ENCODE peak calls at places on chromosomes 16 and 17, in four cellular contexts. Z, I, J and X are unnamed samples.

GRCh38 chr17:80123791-80124190 is 22.4 kb downstream of the GAA start:
- DNase-seq in J (no peak), Z (no peak), I (no peak), X (peak)

GRCh38 chr17:63286254-63286653 is 159.9 kb downstream of the CYB561 start:
- DNase-seq in J (no peak), Z (no peak), I (no peak), X (no peak)

GRCh38 chr17:752002-752619 is at the start of gene GEMIN4:
- DNase-seq in J (peak), I (peak), Z (peak), X (peak)

GRCh38 chr16:88922114-88922825 is 54.7 kb downstream of the CBFA2T3 start:
- DNase-seq in Z (peak), J (peak), I (peak), X (peak)

GRCh38 chr17:73546770-73547345 is 97.4 kb downstream of the SDK2 start:
- DNase-seq in Z (no peak), I (peak), J (no peak), X (no peak)

GRCh38 chr16:70610273-70611223 is 35.8 kb upstream of the IL34 start:
- DNase-seq in J (no peak), Z (peak), I (no peak), X (no peak)

GRCh38 chr16:86991679-86992078 is 325.5 kb downstream of the C16orf95 start:
- DNase-seq in Z (no peak), I (no peak), J (no peak), X (no peak)

GRCh38 chr16:53055603-53056527 is 1.1 kb downstream of the CHD9 start:
- DNase-seq in Z (no peak), J (no peak), I (peak), X (peak)

GRCh38 chr17:34570491-34570890 is 8.9 kb upstream of the TMEM132E start:
- DNase-seq in I (no peak), J (no peak), Z (no peak), X (no peak)

GRCh38 chr17:63311416-63311937 is 134.6 kb downstream of the CYB561 start:
- DNase-seq in J (no peak), Z (no peak), I (no peak), X (no peak)

GRCh38 chr16:55120408-55120807 is 189.7 kb downstream of the IRX5 start:
- DNase-seq in I (no peak), J (no peak), Z (no peak), X (no peak)

GRCh38 chr17:78785663-78786057 is 3.6 kb upstream of the CYTH1 start:
- DNase-seq in J (no peak), I (no peak), Z (no peak), X (no peak)

GRCh38 chr17:45052052-45052772 is 780 bp upstream of the DCAKD start:
- DNase-seq in I (peak), J (no peak), Z (peak), X (no peak)

GRCh38 chr17:1398900-1399299 is 1.1 kb downstream of the YWHAE start:
- DNase-seq in I (no peak), J (no peak), Z (no peak), X (peak)

GRCh38 chr16:4273858-4274291 is 1.1 kb upstream of the TFAP4 start:
- DNase-seq in Z (peak), J (peak), I (peak), X (peak)

GRCh38 chr17:47686276-47686635 is 7.7 kb upstream of the TBKBP1 start:
- DNase-seq in I (no peak), J (no peak), Z (no peak), X (no peak)

GRCh38 chr17:81099888-81100287 is 64.9 kb downstream of the BAIAP2 start:
- DNase-seq in J (no peak), I (no peak), Z (no peak), X (no peak)

GRCh38 chr16:7405166-7405565 is 72.5 kb downstream of the RBFOX1 start:
- DNase-seq in J (peak), Z (no peak), I (no peak), X (no peak)
- TF ChIP-seq CTCF in J (peak), Z (peak), I (no peak), X (no peak)

GRCh38 chr16:14309001-14309886 is 238.1 kb downstream of the MRTFB start:
- DNase-seq in Z (no peak), J (no peak), I (peak), X (no peak)

GRCh38 chr16:14308357-14308723 is 237.2 kb downstream of the MRTFB start:
- DNase-seq in Z (no peak), I (no peak), J (no peak), X (no peak)

GRCh38 chr16:14307623-14308356 is 236.7 kb downstream of the MRTFB start:
- DNase-seq in I (no peak), Z (no peak), J (peak), X (peak)

GRCh38 chr16:14310519-14310991 is 239.4 kb downstream of the MRTFB start:
- DNase-seq in Z (no peak), I (peak), J (no peak), X (no peak)

DNA sequence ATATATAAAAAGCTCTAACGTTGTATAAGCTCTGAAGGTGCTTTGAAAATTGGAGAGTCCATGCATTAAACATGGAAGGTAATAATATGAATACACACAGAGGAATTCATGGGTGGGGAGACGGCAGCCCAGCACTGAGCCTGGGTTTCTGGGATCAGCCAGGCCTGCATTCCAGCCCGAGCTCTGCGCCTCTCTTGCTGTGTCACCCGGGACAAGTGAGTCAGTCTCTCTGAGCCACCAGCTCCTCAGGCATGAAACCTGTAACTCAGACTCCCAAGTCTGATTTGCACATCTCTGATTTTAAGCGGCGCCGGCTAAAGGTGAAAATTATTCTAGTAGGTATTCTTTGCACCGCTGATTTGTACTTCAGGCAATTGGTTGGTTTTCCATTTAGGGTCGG is 238.8 kb downstream of the MRTFB start:
- DNase-seq in J (no peak), Z (no peak), I (no peak), X (peak)
- H3K4me3 ChIP-seq in J (no peak), Z (no peak), I (no peak), X (no peak)

DNA sequence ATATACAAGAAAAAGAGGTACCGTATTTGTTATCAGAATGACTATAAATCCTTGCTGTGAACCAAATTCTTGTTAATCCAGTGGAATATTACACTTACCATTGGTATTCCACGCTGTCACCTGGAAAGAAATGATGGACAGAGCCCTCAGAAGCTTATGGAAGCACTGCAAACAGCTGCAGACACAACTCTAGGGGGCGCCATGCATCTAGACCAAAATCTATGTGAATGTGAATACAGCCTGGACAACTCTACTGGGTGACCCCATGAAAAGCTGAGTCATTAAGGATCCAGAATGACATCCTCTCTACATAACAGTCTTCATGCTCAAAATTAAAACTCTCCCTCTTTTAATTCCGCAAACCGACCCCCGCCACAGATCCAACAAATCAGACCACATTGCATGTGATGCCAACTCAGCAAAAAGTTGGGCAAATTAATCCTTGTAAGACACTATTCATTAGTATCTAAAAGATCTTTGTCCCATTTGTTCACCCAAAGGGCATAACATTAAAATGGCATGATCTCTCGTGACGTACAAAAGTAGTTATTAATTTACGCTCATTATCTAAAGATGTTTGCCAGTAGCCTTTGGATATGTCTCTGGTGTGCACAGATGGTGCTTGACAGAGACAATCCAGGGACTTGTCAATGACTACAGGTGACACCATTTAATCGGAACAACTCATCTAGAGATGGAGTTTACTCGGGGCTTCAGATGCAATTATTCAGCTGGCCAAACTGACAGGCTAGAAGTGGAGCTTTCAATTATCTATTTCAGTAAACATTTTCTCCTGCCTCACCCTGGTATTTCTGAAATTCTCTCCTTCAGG is 552.7 kb upstream of the PSMD7 start:
- DNase-seq in I (peak), J (no peak), Z (no peak), X (no peak)
- TF ChIP-seq CTCF in I (peak), J (peak), Z (no peak), X (no peak)

GRCh38 chr16:49859139-49859947 is 3.4 kb upstream of the ZNF423 start:
- DNase-seq in J (peak), Z (peak), I (peak), X (peak)
- H3K4me3 ChIP-seq in J (peak), Z (peak), I (peak), X (peak)

DNA sequence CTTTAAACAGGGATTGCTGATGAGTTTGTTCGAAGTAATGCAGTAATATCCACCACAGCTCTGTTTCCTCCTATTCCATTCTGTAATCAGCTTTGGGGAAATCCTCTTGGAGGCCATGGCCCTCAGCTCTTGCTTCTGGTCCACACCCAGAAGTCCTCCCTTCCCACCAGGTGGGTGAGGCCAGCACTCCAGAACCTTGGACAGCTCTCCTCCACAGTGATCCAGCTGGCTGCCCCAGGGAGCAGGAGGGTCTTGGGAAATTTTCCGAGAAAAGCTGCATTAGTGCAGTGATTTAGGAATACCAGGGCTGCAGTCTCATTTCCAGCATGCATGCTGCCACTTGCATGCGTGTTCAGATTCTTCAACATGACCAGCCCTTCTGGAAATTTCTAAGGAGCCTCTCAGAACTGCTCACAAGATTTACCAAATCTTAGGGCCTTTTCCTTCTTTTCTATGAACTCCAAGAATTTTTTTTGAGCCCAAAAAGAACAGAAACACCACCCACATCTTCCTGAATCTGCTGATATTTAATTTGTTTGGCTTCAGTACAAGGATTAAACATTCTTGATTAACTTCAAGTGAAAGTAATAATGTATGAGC is 4.2 kb downstream of the SMPD3 start:
- DNase-seq in I (no peak), J (no peak), Z (no peak), X (peak)
- TF ChIP-seq CTCF in I (no peak), J (no peak), Z (no peak), X (no peak)

GRCh38 chr16:85172465-85173071 is 60.3 kb upstream of the CIBAR2 start:
- DNase-seq in J (no peak), Z (peak), I (peak), X (no peak)
- H3K4me3 ChIP-seq in J (peak), Z (peak), I (peak), X (peak)

GRCh38 chr17:14557482-14557881 is 256.6 kb downstream of the HS3ST3B1 start:
- DNase-seq in Z (no peak), J (no peak), I (no peak), X (no peak)

GRCh38 chr17:14559220-14559619 is 258.3 kb downstream of the HS3ST3B1 start:
- DNase-seq in I (no peak), J (no peak), Z (no peak), X (no peak)

GRCh38 chr17:14559720-14560119 is 258.8 kb downstream of the HS3ST3B1 start:
- DNase-seq in I (no peak), J (no peak), Z (no peak), X (no peak)

GRCh38 chr17:14552311-14552710 is 251.4 kb downstream of the HS3ST3B1 start:
- DNase-seq in J (no peak), Z (no peak), I (no peak), X (peak)

DNA sequence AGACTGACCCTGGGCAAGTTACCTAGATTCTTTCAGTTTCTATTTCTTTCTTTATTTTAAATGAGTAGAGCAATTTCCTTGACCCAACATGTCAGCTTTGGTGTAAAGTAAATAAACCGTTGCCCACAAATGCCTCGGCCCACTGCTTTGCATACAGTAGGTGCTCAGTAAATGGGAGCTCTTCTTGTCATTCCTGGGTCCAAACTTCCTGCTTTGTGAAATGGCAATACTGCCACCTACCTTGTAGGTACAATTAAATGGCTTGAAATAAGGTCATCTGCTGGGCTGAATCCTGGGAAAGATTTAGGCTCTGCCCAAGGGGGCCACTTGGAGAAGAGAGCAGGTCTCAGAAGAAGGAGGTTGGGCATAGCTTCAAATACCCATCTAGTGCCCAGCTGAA is 253.0 kb downstream of the HS3ST3B1 start:
- DNase-seq in J (no peak), I (no peak), Z (no peak), X (no peak)
- TF ChIP-seq CTCF in J (no peak), I (no peak), Z (no peak), X (no peak)